ENCODE peak calls at places on chromosomes 4 and X, in seven cellular contexts. L is A673; H is fibroblast of lung; B is body of pancreas; M is breast epithelium; T is naive thymus-derived CD4-positive, alpha-beta T cell; Y is heart right ventricle. G is an unnamed sample.
A peak's percentile ranks its signal among the peaks of the same experiment; 100 is the strongest.

GRCh38 chr4:33959519-33959918 is 2284.8 kb downstream of the ARAP2 start:
- DNase-seq in T (no peak), Y (no peak), M (no peak), H (peak; percentile 71), L (no peak), B (no peak), G (no peak)

GRCh38 chrX:49754238-49754857 is 58.6 kb upstream of the PAGE1 start:
- DNase-seq in H (peak; percentile 8), T (peak; percentile 50), B (peak; percentile 56), M (no peak), L (peak; percentile 57), Y (peak; percentile 3), G (no peak)

GRCh38 chrX:37956223-37956622 is 50.1 kb upstream of the SYTL5 start:
- DNase-seq in Y (no peak), M (no peak), H (no peak), T (no peak), B (no peak), L (no peak), G (no peak)

GRCh38 chr4:110620352-110621327 is 2.2 kb downstream of the PITX2 start:
- DNase-seq in M (no peak), Y (no peak), L (no peak), T (no peak), H (peak; percentile 25), B (no peak), G (no peak)

GRCh38 chr4:70583952-70584834 is 7.9 kb upstream of the AMBN start:
- DNase-seq in L (no peak), B (peak; percentile 60), M (no peak), T (no peak), Y (no peak), H (no peak), G (no peak)

GRCh38 chr4:6695660-6696581 is 2.2 kb downstream of the S100P start:
- DNase-seq in B (no peak), Y (no peak), T (peak; percentile 76), M (peak; percentile 92), L (no peak), H (no peak), G (no peak)

GRCh38 chr4:187477224-187477623 is 518.3 kb upstream of the ZFP42 start:
- DNase-seq in T (no peak), L (no peak), B (no peak), M (no peak), H (no peak), Y (no peak), G (peak; percentile 68)

GRCh38 chr4:165152527-165152926 is 39.9 kb upstream of the TMEM192 start:
- DNase-seq in L (no peak), M (no peak), T (no peak), B (no peak), Y (no peak), H (peak; percentile 36), G (peak; percentile 74)

GRCh38 chrX:35351795-35352483 is 409.3 kb downstream of the FAM47B start:
- DNase-seq in M (no peak), H (no peak), T (no peak), L (no peak), Y (no peak), B (no peak), G (no peak)

GRCh38 chrX:55801811-55802210 is 84.3 kb downstream of the RRAGB start:
- DNase-seq in B (no peak), H (no peak), L (no peak), M (no peak), Y (no peak), T (no peak), G (no peak)

GRCh38 chr4:23789765-23790164 is 100.1 kb downstream of the PPARGC1A start:
- DNase-seq in L (no peak), M (no peak), B (peak; percentile 52), H (peak; percentile 83), T (no peak), Y (peak; percentile 71), G (no peak)

GRCh38 chr4:137705171-137705783 is 173.0 kb upstream of the PCDH18 start:
- DNase-seq in H (peak; percentile 84), Y (peak; percentile 26), L (no peak), B (no peak), M (no peak), T (no peak), G (no peak)

GRCh38 chr4:85724801-85725548 is 250.0 kb downstream of the ARHGAP24 start:
- DNase-seq in H (no peak), M (no peak), L (no peak), B (no peak), Y (no peak), T (no peak), G (no peak)

GRCh38 chr4:41215155-41215554 is 813 bp upstream of the APBB2 start:
- DNase-seq in M (no peak), H (no peak), B (no peak), L (no peak), Y (no peak), T (no peak), G (no peak)

GRCh38 chr4:133637161-133637560 is 488.1 kb downstream of the PCDH10 start:
- DNase-seq in H (no peak), T (no peak), L (peak; percentile 90), M (no peak), Y (no peak), B (no peak), G (no peak)

GRCh38 chr4:184873039-184873438 is 47.3 kb upstream of the ACSL1 start:
- DNase-seq in M (no peak), H (no peak), B (no peak), L (no peak), Y (no peak), T (no peak), G (no peak)

GRCh38 chrX:115378471-115378870 is 89.0 kb downstream of the LUZP4 start:
- DNase-seq in Y (no peak), H (peak; percentile 66), L (peak; percentile 22), M (no peak), T (no peak), B (no peak), G (no peak)

GRCh38 chr4:98671131-98671530 is 12.7 kb upstream of the TSPAN5 start:
- DNase-seq in M (no peak), H (no peak), B (no peak), T (no peak), L (no peak), Y (no peak), G (peak; percentile 50)

GRCh38 chr4:103207673-103208072 is 9.5 kb upstream of the CENPE start:
- DNase-seq in L (peak; percentile 11), H (no peak), T (no peak), Y (no peak), M (no peak), B (peak; percentile 26), G (no peak)

GRCh38 chr4:53902786-53903185 is 161.6 kb downstream of the CHIC2 start:
- DNase-seq in M (no peak), H (no peak), T (no peak), Y (no peak), B (no peak), L (no peak), G (peak; percentile 60)

GRCh38 chrX:149633511-149633910 is 1.9 kb upstream of the TMEM185A start:
- DNase-seq in H (no peak), T (no peak), M (no peak), Y (no peak), B (no peak), L (no peak), G (no peak)

GRCh38 chr4:160675550-160675949 is 1488.2 kb downstream of the FSTL5 start:
- DNase-seq in B (no peak), L (no peak), H (no peak), Y (no peak), M (no peak), T (no peak), G (no peak)

GRCh38 chr4:169791527-169792156 is 33.9 kb upstream of the HPF1 start:
- DNase-seq in Y (peak; percentile 21), L (peak; percentile 89), M (no peak), H (peak; percentile 65), B (peak; percentile 55), T (no peak), G (no peak)
- H3K27ac ChIP-seq in Y (no peak overlapping the region), L (no peak overlapping the region), M (no peak overlapping the region), H (no peak overlapping the region), B (no peak overlapping the region), T (no peak overlapping the region), G (no peak overlapping the region)

GRCh38 chr4:88820723-88821368 is 123.2 kb upstream of the NAP1L5 start:
- DNase-seq in H (no peak), T (no peak), Y (no peak), B (peak; percentile 19), L (no peak), M (no peak), G (no peak)

GRCh38 chr4:88827442-88827841 is 129.8 kb upstream of the NAP1L5 start:
- DNase-seq in T (no peak), M (no peak), B (no peak), L (no peak), H (peak; percentile 29), Y (no peak), G (no peak)

GRCh38 chr4:88818650-88819470 is 121.2 kb upstream of the NAP1L5 start:
- DNase-seq in B (peak; percentile 63), H (peak; percentile 46), L (peak; percentile 41), M (no peak), T (peak; percentile 61), Y (peak; percentile 31), G (no peak)

GRCh38 chr4:88822034-88822433 is 124.4 kb upstream of the NAP1L5 start:
- DNase-seq in L (no peak), B (no peak), T (no peak), M (no peak), H (no peak), Y (no peak), G (no peak)

GRCh38 chr4:88823058-88823919 is 125.7 kb upstream of the NAP1L5 start:
- DNase-seq in Y (peak; percentile 93), T (peak; percentile 84), L (peak; percentile 56), B (peak; percentile 94), M (peak; percentile 70), H (peak; percentile 98), G (peak; percentile 94)
- H3K27ac ChIP-seq in Y (peak overlapping the region; percentile 88), T (peak overlapping the region; percentile 83), L (peak overlapping the region; percentile 65), B (peak overlapping the region; percentile 91), M (peak overlapping the region; percentile 95), H (peak overlapping the region; percentile 77), G (peak overlapping the region; percentile 87)

DNA sequence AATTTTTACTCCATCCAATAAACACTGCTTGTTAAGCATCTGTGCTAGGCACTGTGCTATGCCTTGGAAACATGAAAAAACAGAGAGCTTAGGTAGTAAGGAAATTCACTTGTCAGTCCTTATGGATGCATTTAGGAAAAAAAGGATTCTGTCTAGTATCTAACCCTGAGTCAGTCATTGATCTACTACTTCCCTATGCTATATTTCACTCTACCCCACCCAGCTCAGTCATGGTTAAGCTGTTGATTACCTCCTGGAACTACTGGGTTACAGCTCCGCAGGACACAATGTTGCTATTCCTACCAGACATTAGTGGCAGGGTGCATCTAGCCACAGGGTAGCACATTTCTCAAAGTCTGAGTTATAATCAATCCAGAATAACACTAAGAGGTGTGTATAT is 2.9 kb upstream of the USP53 start:
- DNase-seq in H (no peak), T (no peak), L (no peak), M (no peak), B (no peak), Y (no peak), G (no peak)
- H3K27ac ChIP-seq in H (peak overlapping the region; percentile 80), T (no peak overlapping the region), L (no peak overlapping the region), M (peak overlapping the region; percentile 3), B (no peak overlapping the region), Y (peak overlapping the region; percentile 64), G (no peak overlapping the region)

GRCh38 chrX:84737471-84737871 is 235.2 kb upstream of the HDX start:
- DNase-seq in B (no peak), Y (no peak), M (no peak), L (no peak), H (peak; percentile 9), T (no peak), G (no peak)
- H3K27ac ChIP-seq in B (no peak overlapping the region), Y (no peak overlapping the region), M (no peak overlapping the region), L (no peak overlapping the region), H (no peak overlapping the region), T (no peak overlapping the region), G (no peak overlapping the region)